ENCODE peak calls at places on chromosomes 1 and 21, in four cellular contexts. V is fibroblast of mammary gland, E is AG04449, P is NB4. J is an unnamed sample.

GRCh38 chr1:206859082-206859491 is 6.3 kb upstream of the IL20 start:
- DNase-seq in V (no peak), E (no peak), P (no peak), J (no peak)

GRCh38 chr21:34794686-34795085 is 125.9 kb downstream of the CLIC6 start:
- DNase-seq in V (no peak), E (no peak), P (no peak), J (no peak)

GRCh38 chr1:192654607-192655389 is 18.9 kb downstream of the RGS13 start:
- DNase-seq in V (peak), E (no peak), P (no peak), J (no peak)

GRCh38 chr1:109769335-109770078 is 5.8 kb upstream of the EPS8L3 start:
- DNase-seq in V (peak), E (peak), P (no peak), J (no peak)

GRCh38 chr1:34370748-34371147 is 194.0 kb downstream of the C1orf94 start:
- DNase-seq in V (no peak), E (no peak), P (no peak), J (no peak)

GRCh38 chr1:196317535-196318522 is 290.4 kb downstream of the KCNT2 start:
- DNase-seq in V (peak), E (peak), P (peak), J (peak)

GRCh38 chr1:71156633-71157032 is 75.8 kb upstream of the ZRANB2 start:
- DNase-seq in V (no peak), E (no peak), P (no peak), J (no peak)

GRCh38 chr1:9294910-9295636 is 2.4 kb downstream of the SPSB1 start:
- DNase-seq in V (peak), E (no peak), P (no peak), J (no peak)

GRCh38 chr1:147824776-147825175 is 64.4 kb upstream of the GJA5 start:
- DNase-seq in V (no peak), E (no peak), P (no peak), J (no peak)

GRCh38 chr1:218558411-218558810 is 213.3 kb downstream of the TGFB2 start:
- DNase-seq in V (no peak), E (no peak), P (no peak), J (no peak)

GRCh38 chr1:212946872-212947271 is 3.5 kb upstream of the VASH2 start:
- DNase-seq in V (no peak), E (no peak), P (no peak), J (no peak)

GRCh38 chr1:92965003-92965402 is 3.7 kb upstream of the DIPK1A start:
- DNase-seq in V (no peak), E (no peak), P (no peak), J (no peak)

GRCh38 chr1:245031041-245031440 is 123.7 kb upstream of the KIF26B start:
- DNase-seq in V (peak), E (no peak), P (peak), J (no peak)

GRCh38 chr1:66929289-66929688 is 4.5 kb downstream of the MIER1 start:
- DNase-seq in V (no peak), E (no peak), P (peak), J (no peak)

GRCh38 chr1:94036721-94037120 is 84.2 kb downstream of the ABCA4 start:
- DNase-seq in V (peak), E (peak), P (no peak), J (no peak)

GRCh38 chr1:162405800-162406199 is 6.1 kb downstream of the SH2D1B start:
- DNase-seq in V (no peak), E (no peak), P (no peak), J (no peak)

GRCh38 chr1:109718495-109718894 is 6.4 kb downstream of the GSTM5 start:
- DNase-seq in V (peak), E (no peak), P (peak), J (no peak)

GRCh38 chr1:7550981-7551380 is 220.1 kb upstream of the VAMP3 start:
- DNase-seq in V (no peak), E (no peak), P (no peak), J (no peak)

GRCh38 chr1:57898531-57898930 is 474.7 kb upstream of the DAB1 start:
- DNase-seq in V (no peak), E (no peak), P (no peak), J (no peak)

GRCh38 chr1:13812456-13813397 is 112.7 kb downstream of the PRDM2 start:
- DNase-seq in V (peak), E (no peak), P (no peak), J (no peak)

GRCh38 chr1:157803851-157804250 is 16.1 kb downstream of the FCRL1 start:
- DNase-seq in V (no peak), E (no peak), P (no peak), J (no peak)

GRCh38 chr1:35544976-35545375 is 12.2 kb downstream of the KIAA0319L start:
- DNase-seq in V (peak), E (no peak), P (peak), J (no peak)

DNA sequence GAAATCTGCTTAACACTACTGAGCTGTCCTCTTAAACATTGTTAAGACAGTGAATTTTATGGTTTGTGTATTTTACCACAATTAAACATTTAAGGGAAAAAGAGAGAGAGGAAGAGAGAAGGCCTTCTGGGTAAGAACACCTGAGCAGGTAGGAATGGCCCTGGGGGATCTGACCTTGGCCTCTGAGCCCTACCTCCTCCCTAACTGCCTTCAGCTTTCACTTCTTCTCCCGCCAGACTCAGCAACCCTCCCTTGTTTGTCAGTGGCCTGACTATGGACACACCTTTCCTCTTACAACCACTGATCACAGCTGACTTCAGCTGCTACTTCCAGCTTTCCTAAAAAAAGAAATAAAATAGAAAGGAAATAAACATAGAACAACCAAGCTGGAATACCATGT is 13.5 kb upstream of the IGSF21 start:
- DNase-seq in V (no peak), E (no peak), P (no peak), J (no peak)
- TF ChIP-seq CTCF in V (no peak), E (no peak), P (no peak), J (no peak)

GRCh38 chr1:208241541-208241940 is 2.6 kb downstream of the PLXNA2 start:
- DNase-seq in V (no peak), E (no peak), P (no peak), J (no peak)
- H3K4me3 ChIP-seq in V (no peak), E (no peak), P (no peak), J (no peak)

DNA sequence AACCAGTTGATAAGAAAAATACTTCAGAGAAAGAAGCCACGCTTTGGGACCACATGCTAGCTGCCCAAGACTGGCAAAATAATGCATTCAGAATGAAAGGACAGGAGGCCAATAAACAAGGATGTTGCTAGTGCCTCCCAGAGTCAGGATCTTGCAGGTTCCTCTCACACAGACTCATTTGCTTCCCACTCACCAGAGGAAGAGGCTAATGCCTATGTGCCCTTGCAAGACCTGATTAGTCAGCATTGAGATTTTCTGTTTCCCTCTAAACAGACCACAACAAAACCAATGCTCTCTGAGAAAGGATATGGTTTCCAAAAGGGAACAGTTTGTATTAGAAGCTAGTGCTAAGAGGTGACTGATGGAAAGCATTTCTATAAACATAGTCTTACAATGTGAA is 85.7 kb downstream of the NRDC start:
- DNase-seq in V (peak), E (peak), P (peak), J (peak)
- TF ChIP-seq CTCF in V (peak), E (no peak), P (no peak), J (no peak)

GRCh38 chr1:25031966-25032667 is 102.0 kb upstream of the RUNX3 start:
- DNase-seq in V (peak), E (peak), P (no peak), J (no peak)

GRCh38 chr1:25034736-25035522 is 104.9 kb upstream of the RUNX3 start:
- DNase-seq in V (no peak), E (no peak), P (peak), J (no peak)

GRCh38 chr1:25031601-25031965 is 101.5 kb upstream of the RUNX3 start:
- DNase-seq in V (no peak), E (no peak), P (no peak), J (no peak)

GRCh38 chr1:25033828-25034451 is 103.9 kb upstream of the RUNX3 start:
- DNase-seq in V (no peak), E (no peak), P (peak), J (no peak)

DNA sequence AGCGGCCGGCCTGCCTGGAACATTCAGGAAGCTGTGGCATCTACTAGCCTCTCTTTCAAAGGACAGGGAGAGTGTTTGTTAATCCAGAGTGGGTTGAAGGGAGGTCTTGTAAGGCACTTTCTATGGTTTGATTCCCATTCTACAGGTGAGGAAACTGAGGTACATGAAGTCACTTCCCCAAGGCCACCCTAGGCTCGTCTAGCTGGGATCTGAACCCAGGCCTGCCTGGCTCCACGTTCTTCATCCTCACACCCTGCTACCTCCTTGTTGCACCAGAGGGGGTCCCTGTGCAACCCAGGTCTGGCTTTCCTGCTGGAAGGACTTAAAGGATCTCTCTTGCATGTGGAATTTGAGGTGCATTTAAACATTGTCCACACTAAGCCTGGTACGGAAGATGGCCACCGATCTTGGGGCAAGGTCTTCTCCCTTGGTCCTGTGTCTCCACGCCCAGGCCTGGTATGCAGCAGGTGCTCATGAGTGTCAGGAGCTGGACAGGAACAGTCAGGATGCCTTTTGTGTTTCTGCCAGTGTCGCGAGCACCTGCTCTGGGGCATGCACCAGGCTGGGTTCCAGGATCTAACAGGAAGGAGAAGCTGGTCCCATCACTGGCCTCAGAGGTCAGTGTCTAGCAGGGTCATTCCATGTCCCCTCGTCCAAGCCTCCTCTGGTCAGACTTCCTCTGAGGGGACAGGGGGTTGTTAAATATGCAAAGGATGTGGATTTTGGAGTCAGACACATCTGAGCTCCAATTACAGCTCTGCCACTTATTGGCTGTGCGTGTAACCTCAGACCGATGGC is 103.2 kb upstream of the RUNX3 start:
- DNase-seq in V (no peak), E (no peak), P (no peak), J (no peak)
- H3K4me3 ChIP-seq in V (no peak), E (no peak), P (peak), J (no peak)

GRCh38 chr1:5459839-5460238 is 532.4 kb downstream of the NPHP4 start:
- DNase-seq in V (no peak), E (no peak), P (no peak), J (no peak)

GRCh38 chr1:5456090-5456789 is 536.0 kb downstream of the NPHP4 start:
- DNase-seq in V (no peak), E (no peak), P (no peak), J (no peak)

GRCh38 chr1:5465281-5465680 is 526.9 kb downstream of the NPHP4 start:
- DNase-seq in V (no peak), E (no peak), P (no peak), J (no peak)

GRCh38 chr1:5458248-5458647 is 534.0 kb downstream of the NPHP4 start:
- DNase-seq in V (no peak), E (no peak), P (no peak), J (no peak)

GRCh38 chr1:5460974-5461373 is 531.3 kb downstream of the NPHP4 start:
- DNase-seq in V (no peak), E (no peak), P (no peak), J (no peak)
- TF ChIP-seq CTCF in V (no peak), E (no peak), P (no peak), J (no peak)

DNA sequence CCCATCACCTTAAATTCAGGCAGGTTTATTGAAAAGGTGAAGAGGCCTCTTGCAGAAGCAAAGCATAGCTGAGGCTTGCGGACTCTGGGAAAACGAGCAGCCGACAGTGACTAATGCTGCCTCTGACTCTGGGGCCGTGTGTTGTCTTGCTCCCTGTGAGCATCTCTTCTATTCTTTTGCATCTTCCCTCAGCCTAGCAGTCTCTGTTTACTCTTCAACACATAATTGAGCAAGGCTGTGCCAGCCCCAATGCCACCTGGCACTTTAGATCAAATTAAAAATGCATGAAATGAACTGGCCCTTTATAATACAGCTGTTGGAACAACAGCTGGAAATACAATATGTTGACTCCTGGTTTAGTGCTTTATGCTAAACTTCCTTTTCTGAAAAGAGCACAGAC is 18.4 kb upstream of the REG4 start:
- DNase-seq in V (no peak), E (no peak), P (no peak), J (no peak)
- H3K4me3 ChIP-seq in V (no peak), E (no peak), P (no peak), J (no peak)

J was measured in HFF-Myc.